ENCODE peak calls at places on chromosomes 16 and 17, in four cellular contexts. I is heart left ventricle; A is adrenal gland; P is CD4-positive, CD25-positive, alpha-beta regulatory T cell. L is an unnamed sample.

GRCh38 chr16:23486480-23486879 is 23.8 kb downstream of the GGA2 start:
- DNase-seq in I (no peak), P (no peak), A (no peak), L (no peak)

GRCh38 chr17:40018211-40019121 is 3.2 kb downstream of the CSF3 start:
- DNase-seq in I (peak; percentile 74), A (no peak), P (no peak), L (peak; percentile 92)

GRCh38 chr16:30526137-30526822 is at the start of gene ZNF768:
- DNase-seq in A (peak; percentile 55), I (peak; percentile 58), P (no peak), L (no peak)

GRCh38 chr17:48745381-48746275 is 17.1 kb upstream of the HOXB13 start:
- DNase-seq in P (no peak), I (no peak), A (no peak), L (no peak)

GRCh38 chr17:63446218-63446980 is at the start of gene CYB561:
- DNase-seq in P (peak; percentile 56), I (peak; percentile 82), A (peak; percentile 76), L (peak; percentile 88)

GRCh38 chr17:47813077-47813476 is 8.5 kb downstream of the OSBPL7 start:
- DNase-seq in I (no peak), A (peak; percentile 15), P (no peak), L (no peak)

GRCh38 chr17:79728908-79729471 is 1.8 kb upstream of the ENPP7 start:
- DNase-seq in P (no peak), A (no peak), I (no peak), L (peak; percentile 61)

GRCh38 chr16:71626858-71627213 is 852 bp downstream of the MARVELD3 start:
- DNase-seq in I (no peak), A (no peak), P (no peak), L (no peak)

GRCh38 chr16:46673320-46674013 is 15.5 kb downstream of the VPS35 start:
- DNase-seq in P (peak; percentile 71), A (peak; percentile 58), I (no peak), L (no peak)

GRCh38 chr16:9625122-9625521 is 533.7 kb downstream of the HAPSTR1 start:
- DNase-seq in I (no peak), P (no peak), A (no peak), L (no peak)

GRCh38 chr16:1579214-1579613 is 32.7 kb downstream of the IFT140 start:
- DNase-seq in A (no peak), P (no peak), I (no peak), L (no peak)

GRCh38 chr16:70430667-70431536 is 8.0 kb downstream of the ST3GAL2 start:
- DNase-seq in I (no peak), P (peak; percentile 68), A (no peak), L (no peak)

GRCh38 chr17:49031965-49032928 is 35.1 kb downstream of the IGF2BP1 start:
- DNase-seq in P (peak; percentile 63), A (peak; percentile 66), I (no peak), L (no peak)

GRCh38 chr17:11996722-11997146 is 541 bp downstream of the ZNF18 start:
- DNase-seq in I (no peak), P (peak; percentile 71), A (peak; percentile 64), L (no peak)

GRCh38 chr17:50950002-50950877 is 84.1 kb upstream of the TOB1 start:
- DNase-seq in I (peak; percentile 87), P (peak; percentile 67), A (peak; percentile 94), L (peak; percentile 91)

GRCh38 chr17:3911271-3912053 is 4.8 kb downstream of the P2RX1 start:
- DNase-seq in P (peak; percentile 89), I (no peak), A (no peak), L (peak; percentile 75)

DNA sequence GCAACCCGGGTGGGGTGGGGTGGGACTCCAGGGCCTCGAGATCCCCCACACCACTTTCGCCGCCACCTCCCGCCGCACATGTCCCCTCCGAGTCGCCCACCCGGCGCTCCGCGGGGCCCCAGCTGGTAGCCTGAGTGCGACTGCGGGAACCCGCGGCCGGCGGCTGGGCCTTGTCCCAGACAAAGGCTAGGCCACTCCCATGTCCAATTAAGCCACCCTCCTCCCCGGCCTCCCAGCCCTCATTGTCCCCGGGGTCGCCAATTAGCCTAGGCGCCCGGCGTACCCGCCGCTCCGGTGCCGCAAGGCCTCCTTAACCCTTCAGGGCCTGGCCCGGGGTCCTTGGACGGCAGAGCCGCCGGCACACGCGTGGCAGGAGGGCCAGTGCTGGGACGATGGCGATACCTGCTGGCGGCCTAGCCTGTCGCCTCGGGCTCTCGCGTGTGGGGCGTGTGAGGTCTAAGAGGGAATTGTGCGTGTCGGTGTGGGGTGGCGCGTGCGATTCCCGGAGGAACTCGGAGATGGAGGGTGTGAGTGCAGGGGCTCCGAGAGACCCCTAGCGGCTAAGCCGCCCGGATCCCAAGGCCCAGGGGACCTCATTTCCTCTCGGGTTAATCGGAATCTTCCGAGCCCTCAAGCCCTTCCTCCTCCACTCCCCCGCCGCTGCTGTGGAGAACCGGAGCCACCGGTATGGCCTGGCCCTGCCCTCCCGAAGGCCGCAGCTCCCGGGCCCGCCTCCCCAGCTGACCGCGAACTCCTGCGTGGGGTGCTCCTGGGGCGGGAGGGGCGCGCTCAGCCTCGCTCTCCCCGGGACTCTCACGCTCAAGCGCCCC is 11.7 kb downstream of the TBX2 start:
- DNase-seq in P (no peak), I (peak; percentile 73), A (peak; percentile 59), L (peak; percentile 65)
- H3K27me3 ChIP-seq in P (peaks cover 15% of the 10 kb centered on the region), I (peaks cover 29% of the 10 kb centered on the region), A (no peaks in the 10 kb centered on the region), L (no peaks in the 10 kb centered on the region)

DNA sequence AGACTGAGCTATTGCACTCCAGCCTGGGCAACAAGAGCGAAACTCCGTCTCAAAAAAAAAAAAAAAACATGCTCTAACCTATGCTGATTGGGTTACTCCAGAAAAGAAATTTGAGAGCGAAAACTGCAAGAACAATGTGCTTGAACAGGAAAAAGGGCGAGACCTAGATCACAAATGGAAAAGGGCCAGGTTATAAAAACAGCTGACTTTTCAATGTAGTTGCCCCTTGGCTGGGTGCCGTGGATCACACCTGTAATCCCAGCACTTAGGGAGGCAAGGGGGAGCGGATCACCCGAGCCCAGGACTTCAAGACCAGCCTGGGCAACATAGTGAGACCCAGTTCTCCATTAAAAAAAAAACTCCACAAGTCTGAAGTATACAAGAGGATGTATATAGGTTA is 48.8 kb downstream of the MRM3 start:
- DNase-seq in I (no peak), P (no peak), A (no peak), L (no peak)
- H3K9me3 ChIP-seq in I (no peaks in the 10 kb centered on the region), P (no peaks in the 10 kb centered on the region), A (no peaks in the 10 kb centered on the region), L (no peaks in the 10 kb centered on the region)

DNA sequence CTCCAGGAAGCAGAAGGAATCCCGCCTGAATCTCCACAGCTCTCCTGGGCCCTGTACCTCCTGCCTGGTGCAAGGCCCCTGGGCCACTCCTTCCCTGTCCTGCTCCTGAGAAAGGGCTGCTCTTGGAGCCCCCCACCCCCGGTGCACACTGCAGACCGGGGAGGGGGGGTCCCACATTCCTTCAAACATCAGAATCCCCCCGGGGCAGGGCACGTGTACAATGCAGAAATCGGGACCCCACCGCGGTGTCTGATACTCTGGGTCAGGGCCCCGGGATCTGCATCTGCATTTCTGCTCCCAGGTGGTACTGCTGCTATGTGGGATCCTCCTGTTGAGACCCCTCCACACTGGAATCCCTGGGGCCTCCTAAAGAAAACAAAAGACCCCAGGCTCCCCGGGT is 99.5 kb upstream of the GSE1 start:
- DNase-seq in A (no peak), I (no peak), P (no peak), L (no peak)
- H3K27ac ChIP-seq in A (no peak overlapping the region), I (no peak overlapping the region), P (no peak overlapping the region), L (no peak overlapping the region)

GRCh38 chr17:17484451-17484899 is 7.7 kb downstream of the MED9 start:
- DNase-seq in A (no peak), I (no peak), P (no peak), L (no peak)

GRCh38 chr17:17480593-17481148 is 3.9 kb downstream of the MED9 start:
- DNase-seq in A (no peak), P (no peak), I (no peak), L (no peak)

GRCh38 chr17:17487998-17488397 is 8.2 kb downstream of the RASD1 start:
- DNase-seq in A (no peak), I (no peak), P (no peak), L (no peak)

GRCh38 chr17:17481860-17482259 is 5.1 kb downstream of the MED9 start:
- DNase-seq in I (no peak), P (no peak), A (no peak), L (no peak)

GRCh38 chr17:17485420-17485819 is 8.6 kb downstream of the MED9 start:
- DNase-seq in I (no peak), P (no peak), A (no peak), L (no peak)
- H3K27me3 ChIP-seq in I (no peaks in the 10 kb centered on the region), P (no peaks in the 10 kb centered on the region), A (no peaks in the 10 kb centered on the region), L (no peaks in the 10 kb centered on the region)

GRCh38 chr17:59391026-59391425 is 59.6 kb downstream of the YPEL2 start:
- DNase-seq in A (no peak), P (no peak), I (no peak), L (no peak)
- H3K9me3 ChIP-seq in A (no peaks in the 10 kb centered on the region), P (no peaks in the 10 kb centered on the region), I (no peaks in the 10 kb centered on the region), L (no peaks in the 10 kb centered on the region)

GRCh38 chr17:27559996-27560481 is 70.9 kb upstream of the LGALS9 start:
- DNase-seq in P (no peak), A (peak; percentile 68), I (peak; percentile 83), L (peak; percentile 89)
- H3K27ac ChIP-seq in P (no peak overlapping the region), A (peak overlapping the region; percentile 74), I (peak overlapping the region; percentile 85), L (peak overlapping the region; percentile 77)

DNA sequence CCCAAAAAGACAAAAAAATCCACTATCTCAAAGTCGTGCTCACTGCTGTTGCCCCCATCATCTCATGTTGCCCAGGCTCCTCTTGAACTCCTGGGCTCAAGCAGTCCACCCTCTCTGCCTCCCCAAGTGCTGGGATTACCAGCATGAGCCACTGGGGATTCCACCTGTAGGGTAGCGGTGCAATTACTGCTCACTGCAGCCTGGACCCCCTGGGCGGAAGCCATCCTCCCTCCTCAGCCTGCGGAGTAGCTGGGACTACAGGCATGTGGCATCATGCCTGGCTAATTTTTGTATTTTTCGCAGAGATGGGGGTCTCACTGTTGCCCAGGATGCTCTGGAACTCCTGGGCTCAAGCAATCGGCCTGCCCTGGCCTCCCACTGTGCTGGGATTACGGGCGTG is 37.9 kb upstream of the BHLHA9 start:
- DNase-seq in P (no peak), I (no peak), A (no peak), L (no peak)
- H3K27me3 ChIP-seq in P (peaks cover 7% of the 10 kb centered on the region), I (peaks cover 35% of the 10 kb centered on the region), A (peaks cover 33% of the 10 kb centered on the region), L (no peaks in the 10 kb centered on the region)

GRCh38 chr17:5179003-5179402 is 12.7 kb downstream of the ZNF594 start:
- DNase-seq in I (no peak), P (no peak), A (no peak), L (no peak)
- H3K9me3 ChIP-seq in I (peaks cover 23% of the 10 kb centered on the region), P (peaks cover 89% of the 10 kb centered on the region), A (peaks cover 31% of the 10 kb centered on the region), L (peaks cover 27% of the 10 kb centered on the region)

GRCh38 chr17:19331553-19332245 is 30.8 kb downstream of the B9D1 start:
- DNase-seq in P (no peak), A (no peak), I (no peak), L (no peak)

GRCh38 chr17:19332371-19333131 is 30.0 kb downstream of the B9D1 start:
- DNase-seq in P (no peak), A (no peak), I (no peak), L (peak; percentile 61)

GRCh38 chr17:19334331-19334730 is 28.2 kb downstream of the B9D1 start:
- DNase-seq in A (no peak), I (no peak), P (no peak), L (no peak)

GRCh38 chr17:19333736-19334290 is 28.7 kb downstream of the B9D1 start:
- DNase-seq in A (no peak), I (no peak), P (no peak), L (no peak)

GRCh38 chr17:19333132-19333440 is 29.4 kb downstream of the B9D1 start:
- DNase-seq in A (no peak), P (no peak), I (no peak), L (no peak)
- H3K27ac ChIP-seq in A (no peak overlapping the region), P (no peak overlapping the region), I (no peak overlapping the region), L (no peak overlapping the region)